ENCODE peak calls at places on chromosomes 11 and 22, in nine cellular contexts. K is M059J, B is omental fat pad, Z is GM12865, Y is tibial nerve, W is Kasumi-1, N is midbrain, M is hippocampal formation, J is nucleus accumbens. T is an unnamed sample.

GRCh38 chr11:34021977-34022735 is 29.4 kb upstream of the CAPRIN1 start:
- DNase-seq in W (no peak), K (no peak), M (no peak), B (no peak), Z (no peak), J (no peak), Y (no peak), N (no peak), T (no peak)

GRCh38 chr11:89347071-89347470 is 144.1 kb downstream of the NOX4 start:
- DNase-seq in W (no peak), Y (no peak), Z (no peak), N (no peak), K (peak; percentile 1), B (no peak), J (no peak), M (no peak), T (no peak)

GRCh38 chr11:127376316-127376715 is 375.7 kb upstream of the KIRREL3 start:
- DNase-seq in Y (no peak), M (no peak), Z (no peak), B (no peak), J (no peak), W (no peak), N (no peak), K (no peak), T (no peak)

GRCh38 chr22:19822301-19823117 is 32.2 kb downstream of the GNB1L start:
- DNase-seq in M (no peak), Z (no peak), K (no peak), N (no peak), Y (no peak), B (peak; percentile 12), J (no peak), W (no peak), T (no peak)

GRCh38 chr11:47468598-47469214 is 19.8 kb upstream of the RAPSN start:
- DNase-seq in N (no peak), M (no peak), W (no peak), J (no peak), Z (no peak), K (no peak), Y (no peak), B (no peak), T (peak; percentile 48)

GRCh38 chr22:47247609-47248240 is 485.3 kb downstream of the TBC1D22A start:
- DNase-seq in N (no peak), J (no peak), B (no peak), Z (no peak), K (no peak), W (no peak), M (no peak), Y (no peak), T (no peak)

GRCh38 chr11:65445604-65446445 is 23.2 kb downstream of the NEAT1 start:
- DNase-seq in B (no peak), K (peak; percentile 76), W (no peak), J (no peak), Y (peak; percentile 17), M (no peak), Z (peak; percentile 24), N (no peak), T (peak; percentile 81)

GRCh38 chr11:126949066-126949945 is 51.3 kb downstream of the KIRREL3 start:
- DNase-seq in N (no peak), K (peak; percentile 85), Z (no peak), Y (no peak), B (no peak), W (no peak), J (no peak), M (no peak), T (no peak)

GRCh38 chr11:128509990-128510389 is 77.4 kb downstream of the ETS1 start:
- DNase-seq in Z (no peak), K (peak; percentile 61), N (no peak), J (no peak), B (no peak), M (no peak), Y (no peak), W (no peak), T (peak; percentile 54)

GRCh38 chr22:40482391-40482790 is 112.0 kb downstream of the SGSM3 start:
- DNase-seq in B (no peak), Y (no peak), M (no peak), Z (no peak), N (no peak), W (no peak), J (no peak), K (no peak), T (no peak)

GRCh38 chr11:63769044-63769718 is 606 bp upstream of the ZFTA start:
- DNase-seq in M (no peak), K (peak; percentile 33), N (no peak), J (no peak), W (no peak), B (no peak), Y (no peak), Z (peak; percentile 48), T (peak; percentile 24)

GRCh38 chr22:20299736-20300136 is 20.1 kb downstream of the DGCR6L start:
- DNase-seq in J (no peak), M (no peak), Z (no peak), Y (no peak), B (no peak), K (peak; percentile 21), N (no peak), W (no peak), T (no peak)

GRCh38 chr22:27669798-27670599 is 131.6 kb downstream of the MN1 start:
- DNase-seq in W (no peak), N (no peak), Z (no peak), Y (no peak), K (peak; percentile 35), J (no peak), M (no peak), B (no peak), T (peak; percentile 43)

GRCh38 chr11:129695543-129696308 is 119.9 kb upstream of the TMEM45B start:
- DNase-seq in W (peak; percentile 61), M (peak; percentile 24), N (peak; percentile 24), Y (no peak), B (no peak), K (peak; percentile 48), J (no peak), Z (peak; percentile 43), T (peak; percentile 59)

GRCh38 chr22:37137903-37138665 is 11.6 kb downstream of the IL2RB start:
- DNase-seq in W (no peak), J (no peak), K (no peak), Y (no peak), N (no peak), Z (no peak), B (no peak), M (no peak), T (no peak)

GRCh38 chr11:129726179-129726578 is 89.5 kb upstream of the TMEM45B start:
- DNase-seq in W (no peak), M (no peak), K (no peak), J (no peak), Y (no peak), Z (no peak), N (no peak), B (no peak), T (no peak)

GRCh38 chr22:44576311-44577260 is 78.6 kb upstream of the RTL6 start:
- DNase-seq in K (no peak), Y (no peak), B (peak; percentile 12), Z (no peak), M (no peak), W (no peak), N (no peak), J (no peak), T (no peak)

T was measured in choroid plexus epithelial cell.